ENCODE peak calls at places on chromosomes 3 and 15, in four cellular contexts. X is PC-3, I is astrocyte, K is fibroblast of lung. Y is an unnamed sample.

GRCh38 chr3:168212664-168213255 is 117.0 kb upstream of the GOLIM4 start:
- DNase-seq in X (no peak), I (no peak), K (no peak), Y (no peak)

GRCh38 chr3:59695858-59696257 is 646.0 kb upstream of the CFAP20DC start:
- DNase-seq in X (no peak), I (no peak), K (no peak), Y (no peak)

GRCh38 chr3:58037141-58037910 is 29.1 kb downstream of the FLNB start:
- DNase-seq in X (no peak), I (no peak), K (no peak), Y (no peak)

GRCh38 chr3:195149292-195149691 is 121.7 kb downstream of the XXYLT1 start:
- DNase-seq in X (no peak), I (no peak), K (no peak), Y (no peak)

GRCh38 chr3:10194328-10195071 is 29.8 kb downstream of the IRAK2 start:
- DNase-seq in X (no peak), I (no peak), K (no peak), Y (peak; percentile 92)

GRCh38 chr3:27633224-27633545 is 88.9 kb downstream of the EOMES start:
- DNase-seq in X (peak; percentile 46), I (peak; percentile 49), K (peak; percentile 60), Y (no peak)

GRCh38 chr3:31610700-31611275 is 78.1 kb downstream of the STT3B start:
- DNase-seq in X (peak; percentile 77), I (peak; percentile 28), K (peak; percentile 37), Y (peak; percentile 36)

GRCh38 chr3:194054540-194054939 is 81.4 kb upstream of the HES1 start:
- DNase-seq in X (no peak), I (no peak), K (no peak), Y (no peak)

GRCh38 chr15:81373996-81374395 is at the start of gene TMC3:
- DNase-seq in X (no peak), I (peak; percentile 77), K (peak; percentile 84), Y (no peak)

GRCh38 chr3:133444071-133444774 is 44.4 kb downstream of the BFSP2 start:
- DNase-seq in X (peak; percentile 91), I (peak; percentile 36), K (peak; percentile 41), Y (peak; percentile 82)

GRCh38 chr15:62777657-62778056 is 264.9 kb upstream of the TPM1 start:
- DNase-seq in X (peak; percentile 14), I (peak; percentile 70), K (peak; percentile 75), Y (no peak)

GRCh38 chr3:121467085-121467484 is 78.7 kb downstream of the POLQ start:
- DNase-seq in X (no peak), I (no peak), K (no peak), Y (no peak)

GRCh38 chr3:135034291-135034768 is 239.3 kb downstream of the EPHB1 start:
- DNase-seq in X (no peak), I (no peak), K (no peak), Y (no peak)

GRCh38 chr15:40379853-40380252 is 2.7 kb upstream of the KNSTRN start:
- DNase-seq in X (peak; percentile 96), I (peak; percentile 97), K (peak; percentile 97), Y (peak; percentile 87)

GRCh38 chr15:87500240-87500639 is 756.3 kb downstream of the NTRK3 start:
- DNase-seq in X (no peak), I (no peak), K (no peak), Y (no peak)

GRCh38 chr3:129224984-129225393 is 24.4 kb upstream of the COPG1 start:
- DNase-seq in X (peak; percentile 79), I (peak; percentile 50), K (peak; percentile 62), Y (peak; percentile 63)

GRCh38 chr3:43759297-43759782 is 68.6 kb downstream of the ABHD5 start:
- DNase-seq in X (peak; percentile 83), I (peak; percentile 72), K (peak; percentile 80), Y (peak; percentile 67)

GRCh38 chr15:73752817-73753214 is 335 bp downstream of the INSYN1 start:
- DNase-seq in X (no peak), I (no peak), K (peak; percentile 15), Y (no peak)

GRCh38 chr3:170419301-170420087 is 826 bp downstream of the CLDN11 start:
- DNase-seq in X (no peak), I (peak; percentile 29), K (peak; percentile 54), Y (no peak)

GRCh38 chr15:84772467-84772866 is 24.1 kb downstream of the ZNF592 start:
- DNase-seq in X (no peak), I (no peak), K (no peak), Y (no peak)

GRCh38 chr3:115814778-115815380 is 191.6 kb downstream of the GAP43 start:
- DNase-seq in X (peak; percentile 94), I (peak; percentile 36), K (peak; percentile 61), Y (peak; percentile 60)

GRCh38 chr15:101121511-101122090 is 130.2 kb downstream of the CHSY1 start:
- DNase-seq in X (peak; percentile 12), I (peak; percentile 53), K (peak; percentile 65), Y (peak; percentile 14)

GRCh38 chr3:14374444-14374883 is 27.9 kb upstream of the SLC6A6 start:
- DNase-seq in X (no peak), I (no peak), K (no peak), Y (peak; percentile 25)

GRCh38 chr15:37038716-37039106 is 61.6 kb downstream of the MEIS2 start:
- DNase-seq in X (no peak), I (no peak), K (no peak), Y (no peak)

GRCh38 chr15:80662756-80663553 is 32.2 kb upstream of the ABHD17C start:
- DNase-seq in X (no peak), I (no peak), K (no peak), Y (peak; percentile 95)

GRCh38 chr3:33016846-33017405 is 65.5 kb downstream of the CCR4 start:
- DNase-seq in X (no peak), I (no peak), K (no peak), Y (no peak)

GRCh38 chr3:136979684-136980083 is 21.9 kb downstream of the IL20RB start:
- DNase-seq in X (no peak), I (peak; percentile 42), K (peak; percentile 55), Y (peak; percentile 51)

GRCh38 chr3:61354604-61355003 is 103.4 kb upstream of the FHIT start:
- DNase-seq in X (no peak), I (no peak), K (no peak), Y (no peak)

GRCh38 chr3:183491109-183491922 is 62.9 kb upstream of the MCF2L2 start:
- DNase-seq in X (no peak), I (no peak), K (no peak), Y (no peak)
- H3K9ac ChIP-seq in X (no peak overlapping the region), I (no peak overlapping the region), K (no peak overlapping the region), Y (no peak overlapping the region)

GRCh38 chr3:161419555-161420333 is 48.4 kb upstream of the SPTSSB start:
- DNase-seq in X (no peak), I (no peak), K (no peak), Y (no peak)

GRCh38 chr3:161420746-161421145 is 49.4 kb upstream of the SPTSSB start:
- DNase-seq in X (peak; percentile 96), I (peak; percentile 15), K (peak; percentile 42), Y (peak; percentile 69)

GRCh38 chr3:161423911-161424522 is 52.7 kb upstream of the SPTSSB start:
- DNase-seq in X (peak; percentile 86), I (no peak), K (peak; percentile 6), Y (peak; percentile 22)

GRCh38 chr3:161422171-161422693 is 50.9 kb upstream of the SPTSSB start:
- DNase-seq in X (no peak), I (no peak), K (no peak), Y (no peak)
- H3K9ac ChIP-seq in X (peak overlapping the region; percentile 90), I (no peak overlapping the region), K (no peak overlapping the region), Y (no peak overlapping the region)

GRCh38 chr3:78880588-78881461 is 887.0 kb downstream of the ROBO1 start:
- DNase-seq in X (no peak), I (no peak), K (no peak), Y (no peak)
- H3K9ac ChIP-seq in X (no peak overlapping the region), I (no peak overlapping the region), K (no peak overlapping the region), Y (no peak overlapping the region)

GRCh38 chr3:123608263-123608937 is 23.5 kb upstream of the HACD2 start:
- DNase-seq in X (no peak), I (no peak), K (no peak), Y (no peak)

GRCh38 chr3:123605789-123606234 is 21.0 kb upstream of the HACD2 start:
- DNase-seq in X (peak; percentile 73), I (peak; percentile 26), K (peak; percentile 47), Y (peak; percentile 91)

GRCh38 chr3:123610331-123610730 is 25.5 kb upstream of the HACD2 start:
- DNase-seq in X (no peak), I (no peak), K (no peak), Y (no peak)

GRCh38 chr3:123609063-123609462 is 24.2 kb upstream of the HACD2 start:
- DNase-seq in X (no peak), I (peak; percentile 29), K (peak; percentile 45), Y (no peak)

GRCh38 chr3:123606527-123606926 is 21.7 kb upstream of the HACD2 start:
- DNase-seq in X (no peak), I (no peak), K (no peak), Y (no peak)
- H3K9ac ChIP-seq in X (no peak overlapping the region), I (no peak overlapping the region), K (no peak overlapping the region), Y (peak overlapping the region; percentile 33)

GRCh38 chr3:111715911-111716523 is 120.9 kb upstream of the ZBED2 start:
- DNase-seq in X (peak; percentile 87), I (no peak), K (peak; percentile 43), Y (no peak)

GRCh38 chr3:111713833-111714232 is 118.7 kb upstream of the ZBED2 start:
- DNase-seq in X (no peak), I (no peak), K (no peak), Y (no peak)

GRCh38 chr3:111720681-111721380 is 125.7 kb upstream of the ZBED2 start:
- DNase-seq in X (no peak), I (no peak), K (no peak), Y (no peak)

GRCh38 chr3:111714305-111714704 is 119.2 kb upstream of the ZBED2 start:
- DNase-seq in X (peak; percentile 51), I (no peak), K (peak; percentile 52), Y (peak; percentile 63)

DNA sequence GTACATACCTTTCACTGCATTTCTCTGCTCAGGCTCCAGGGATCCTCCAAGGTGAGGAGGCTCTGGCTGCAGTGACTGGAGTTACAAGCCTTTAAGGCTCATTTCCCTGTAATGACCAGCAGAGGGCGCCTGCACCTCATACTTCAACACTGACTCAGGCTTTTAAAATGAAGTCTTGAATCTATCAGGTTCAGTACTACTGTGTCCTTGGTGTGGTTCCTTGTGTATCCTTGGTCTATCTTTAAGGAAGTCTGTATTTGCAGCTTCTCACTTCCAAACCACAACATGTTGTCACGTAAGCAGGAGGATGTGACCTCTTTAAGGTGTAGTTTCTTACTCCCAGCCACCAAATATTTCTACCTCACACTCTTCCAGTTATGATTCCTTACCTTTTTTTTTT is 122.5 kb upstream of the ZBED2 start:
- DNase-seq in X (peak; percentile 97), I (peak; percentile 77), K (peak; percentile 84), Y (peak; percentile 88)
- H3K9ac ChIP-seq in X (no peak overlapping the region), I (peak overlapping the region; percentile 62), K (no peak overlapping the region), Y (peak overlapping the region; percentile 9)

GRCh38 chr15:75033809-75034208 is 10.4 kb downstream of the PPCDC start:
- DNase-seq in X (no peak), I (no peak), K (no peak), Y (no peak)

GRCh38 chr15:75032391-75032790 is 9.0 kb downstream of the PPCDC start:
- DNase-seq in X (no peak), I (no peak), K (no peak), Y (no peak)

GRCh38 chr15:75030424-75030823 is 7.0 kb downstream of the PPCDC start:
- DNase-seq in X (no peak), I (no peak), K (no peak), Y (no peak)

GRCh38 chr15:75030023-75030413 is 6.6 kb downstream of the PPCDC start:
- DNase-seq in X (no peak), I (no peak), K (no peak), Y (peak; percentile 5)

GRCh38 chr15:75031773-75032302 is 8.4 kb downstream of the PPCDC start:
- DNase-seq in X (no peak), I (no peak), K (no peak), Y (no peak)
- H3K9ac ChIP-seq in X (no peak overlapping the region), I (peak overlapping the region; percentile 25), K (no peak overlapping the region), Y (no peak overlapping the region)